ENCODE peak calls at places on chromosomes 1 and 21, in six cellular contexts. J is GM12891, C is GM12878, I is HepG2, W is K562, A is H1. Y is an unnamed sample.

GRCh38 chr21:44400791-44401385 is 47.5 kb downstream of the TRPM2 start:
- DNase-seq in J (no peak), C (no peak), I (no peak), W (no peak), A (no peak), Y (no peak)

GRCh38 chr1:78143152-78143551 is 97.4 kb downstream of the GIPC2 start:
- DNase-seq in J (peak), C (peak), I (no peak), W (no peak), A (no peak), Y (no peak)

GRCh38 chr1:207393610-207394009 is 60.5 kb upstream of the CR2 start:
- DNase-seq in J (no peak), C (no peak), I (no peak), W (no peak), A (no peak), Y (no peak)

GRCh38 chr21:44773291-44773932 is 28.2 kb downstream of the UBE2G2 start:
- DNase-seq in J (no peak), C (no peak), I (no peak), W (no peak), A (no peak), Y (no peak)

GRCh38 chr1:203038217-203038741 is 12.0 kb downstream of the PPFIA4 start:
- DNase-seq in J (peak), C (no peak), I (no peak), W (no peak), A (no peak), Y (no peak)

GRCh38 chr1:13901597-13901996 is 201.6 kb downstream of the PRDM2 start:
- DNase-seq in J (no peak), C (no peak), I (no peak), W (no peak), A (no peak), Y (no peak)

GRCh38 chr1:174021611-174022079 is 512 bp downstream of the RC3H1 start:
- DNase-seq in J (peak), C (no peak), I (peak), W (peak), A (no peak), Y (peak)

GRCh38 chr21:20996421-20997307 is 1.5 kb upstream of the NCAM2 start:
- DNase-seq in J (no peak), C (no peak), I (no peak), W (no peak), A (no peak), Y (no peak)

GRCh38 chr1:246567258-246568235 is 1.3 kb downstream of the CNST start:
- DNase-seq in J (no peak), C (no peak), I (peak), W (no peak), A (no peak), Y (no peak)

GRCh38 chr1:15424981-15425380 is 13.3 kb upstream of the CTRC start:
- DNase-seq in J (no peak), C (no peak), I (no peak), W (no peak), A (no peak), Y (no peak)

GRCh38 chr1:15423355-15424077 is 13.8 kb downstream of the EFHD2 start:
- DNase-seq in J (no peak), C (no peak), I (no peak), W (no peak), A (no peak), Y (no peak)

GRCh38 chr1:15422871-15423270 is 13.2 kb downstream of the EFHD2 start:
- DNase-seq in J (no peak), C (no peak), I (no peak), W (no peak), A (no peak), Y (no peak)

GRCh38 chr1:15425521-15425920 is 12.7 kb upstream of the CTRC start:
- DNase-seq in J (no peak), C (no peak), I (no peak), W (no peak), A (no peak), Y (no peak)

GRCh38 chr1:15424146-15424667 is 14.0 kb upstream of the CTRC start:
- DNase-seq in J (no peak), C (no peak), I (no peak), W (peak), A (no peak), Y (no peak)
- TF ChIP-seq POLR2A in J (no peak), C (no peak), I (no peak), W (no peak), A (no peak), Y (no peak)

GRCh38 chr1:84776639-84777038 is 86.4 kb upstream of the SSX2IP start:
- DNase-seq in J (no peak), C (no peak), I (no peak), W (no peak), A (no peak), Y (no peak)

GRCh38 chr1:84772428-84772943 is 82.2 kb upstream of the SSX2IP start:
- DNase-seq in J (peak), C (no peak), I (peak), W (peak), A (peak), Y (peak)

GRCh38 chr1:84773195-84773594 is 82.9 kb upstream of the SSX2IP start:
- DNase-seq in J (no peak), C (no peak), I (no peak), W (no peak), A (no peak), Y (no peak)

GRCh38 chr1:84773933-84774497 is 83.8 kb upstream of the SSX2IP start:
- DNase-seq in J (no peak), C (no peak), I (no peak), W (no peak), A (no peak), Y (no peak)

GRCh38 chr1:84774674-84775548 is 84.7 kb upstream of the SSX2IP start:
- DNase-seq in J (no peak), C (no peak), I (no peak), W (no peak), A (no peak), Y (no peak)
- TF ChIP-seq TAF1 in J (no peak), C (no peak), I (no peak), W (no peak), A (no peak), Y (no peak)

DNA sequence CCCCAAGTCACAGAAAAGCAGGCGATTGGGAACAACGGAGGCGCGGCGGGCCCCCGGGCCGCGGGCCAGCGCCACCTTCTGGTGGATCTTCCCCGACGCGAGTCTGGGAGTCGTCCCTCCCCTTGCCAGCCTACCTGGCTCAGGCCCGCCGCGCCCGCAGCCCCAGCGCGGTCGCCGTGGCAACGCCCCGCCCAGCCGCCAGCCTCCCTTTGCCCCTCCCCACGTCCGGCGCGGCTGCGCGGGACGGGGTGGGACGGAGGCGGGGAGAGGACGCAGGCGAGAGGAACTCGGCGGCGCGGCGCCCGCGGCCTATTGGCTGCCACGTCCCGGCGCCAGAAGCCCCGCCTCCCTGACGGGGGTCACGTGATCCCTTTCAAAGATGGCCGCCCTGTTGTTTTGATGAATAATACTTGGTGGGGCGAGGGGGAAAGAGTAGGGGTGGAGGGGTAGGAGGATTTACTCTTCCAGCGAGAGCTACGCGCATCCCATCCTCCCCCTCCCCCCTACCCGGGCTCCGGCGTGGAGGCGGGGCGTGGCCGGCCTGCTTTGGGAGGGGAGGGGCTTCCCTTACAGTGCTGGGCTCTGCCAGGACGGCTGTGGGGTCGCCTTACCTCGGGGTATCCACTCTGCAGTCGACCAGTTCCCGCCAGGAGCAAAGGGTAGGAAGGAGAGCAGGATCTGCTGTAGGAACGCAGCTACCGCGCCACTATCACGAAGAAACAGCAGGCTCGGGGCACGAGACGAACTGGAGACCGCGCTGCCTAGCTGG is at the start of gene UBE4B:
- DNase-seq in J (peak), C (peak), I (peak), W (peak), A (peak), Y (peak)
- TF ChIP-seq POLR2A in J (no peak), C (peak), I (peak), W (peak), A (peak), Y (no peak)

GRCh38 chr1:106721779-106722178 is 334.7 kb upstream of the PRMT6 start:
- DNase-seq in J (no peak), C (no peak), I (no peak), W (no peak), A (no peak), Y (no peak)
- TF ChIP-seq TAF1 in J (no peak), C (no peak), I (no peak), W (no peak), A (no peak), Y (no peak)

GRCh38 chr1:19799233-19799876 is 361 bp downstream of the TMCO4 start:
- DNase-seq in J (peak), C (no peak), I (peak), W (peak), A (no peak), Y (no peak)
- TF ChIP-seq POLR2A in J (no peak), C (peak), I (peak), W (no peak), A (no peak), Y (peak)

DNA sequence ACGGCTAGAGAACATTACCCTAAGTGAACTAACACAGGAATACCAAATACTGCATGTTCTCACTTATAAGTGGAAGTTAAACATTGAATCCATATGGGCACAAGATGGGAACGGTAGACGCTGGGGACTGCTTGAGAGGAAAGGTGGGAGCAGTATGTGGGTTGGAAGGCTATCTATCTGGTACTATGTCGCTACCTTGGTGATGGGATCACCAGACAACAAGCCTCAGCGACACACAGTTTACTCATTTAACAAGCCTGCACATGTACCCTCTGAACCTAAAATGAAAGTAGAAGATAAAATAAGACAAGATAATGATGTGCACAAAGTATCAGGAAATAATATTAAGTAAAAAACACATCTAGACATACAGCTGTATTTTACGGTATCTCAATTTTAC is 819 bp downstream of the PYHIN1 start:
- DNase-seq in J (no peak), C (no peak), I (no peak), W (no peak), A (no peak), Y (no peak)
- TF ChIP-seq TAF1 in J (no peak), C (no peak), I (no peak), W (no peak), A (no peak), Y (no peak)

DNA sequence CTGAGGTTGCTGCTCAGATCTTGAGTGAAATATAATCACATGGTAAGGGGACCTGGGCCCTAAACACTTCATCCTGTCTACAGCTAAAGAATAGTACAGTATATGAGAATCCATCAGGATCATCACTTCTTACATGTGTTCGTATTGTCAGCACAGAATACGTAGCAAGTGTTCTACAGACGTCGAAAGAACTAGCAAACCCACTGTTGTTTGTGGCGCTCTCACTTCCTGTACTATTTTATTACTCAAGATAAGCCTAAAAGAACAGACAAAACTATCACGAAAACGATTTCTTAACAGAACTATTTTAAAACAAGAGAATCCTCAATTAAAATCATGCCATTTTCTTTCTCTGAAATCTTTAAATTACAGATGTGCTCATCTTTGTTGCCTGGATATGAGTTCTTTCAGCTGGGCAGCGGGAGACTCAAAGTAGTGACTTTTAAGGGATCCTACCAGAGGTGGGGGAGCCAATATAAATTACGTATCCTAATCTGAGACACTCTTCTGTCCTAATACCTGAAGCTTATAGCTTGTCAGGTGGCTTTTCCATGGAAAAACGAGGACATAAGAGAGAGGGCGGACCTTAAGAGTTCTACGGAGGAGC is 724 bp downstream of the ST7L start:
- DNase-seq in J (no peak), C (no peak), I (no peak), W (no peak), A (no peak), Y (no peak)
- TF ChIP-seq POLR2A in J (no peak), C (no peak), I (no peak), W (no peak), A (peak), Y (no peak)

DNA sequence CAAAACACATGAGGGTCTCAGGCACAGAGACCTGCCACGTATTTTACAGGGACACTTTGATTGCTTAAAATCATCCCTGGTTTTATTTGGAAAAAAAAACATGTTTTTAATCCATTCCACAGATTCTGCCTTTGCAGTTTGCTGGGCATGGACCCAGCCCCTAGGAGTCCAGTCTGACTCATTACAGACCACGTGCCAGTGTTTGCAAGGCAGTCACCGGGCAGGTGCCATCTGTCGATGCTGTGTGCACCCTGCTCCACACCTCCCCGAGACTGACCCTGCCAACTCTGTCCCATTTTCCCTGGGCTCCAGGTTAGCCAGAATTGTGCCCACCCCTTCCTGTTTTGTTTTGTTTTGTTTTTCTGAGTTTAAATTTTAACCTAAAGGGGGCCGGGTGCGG is 148.4 kb upstream of the TMEM51 start:
- DNase-seq in J (no peak), C (no peak), I (no peak), W (no peak), A (no peak), Y (no peak)
- TF ChIP-seq TAF1 in J (no peak), C (no peak), I (no peak), W (no peak), A (no peak), Y (no peak)

GRCh38 chr1:150272379-150272840 is at the start of gene C1orf54:
- DNase-seq in J (no peak), C (no peak), I (no peak), W (no peak), A (no peak), Y (no peak)

GRCh38 chr1:150273310-150273709 is 720 bp downstream of the C1orf54 start:
- DNase-seq in J (no peak), C (no peak), I (no peak), W (no peak), A (no peak), Y (no peak)

GRCh38 chr1:150268342-150268705 is 492 bp downstream of the APH1A start:
- DNase-seq in J (peak), C (no peak), I (no peak), W (peak), A (no peak), Y (peak)

GRCh38 chr1:150267896-150268295 is 920 bp downstream of the APH1A start:
- DNase-seq in J (no peak), C (no peak), I (no peak), W (no peak), A (no peak), Y (no peak)

GRCh38 chr1:150268706-150269403 is at the start of gene APH1A:
- DNase-seq in J (peak), C (peak), I (peak), W (peak), A (peak), Y (peak)
- TF ChIP-seq POLR2A in J (no peak), C (peak), I (peak), W (peak), A (no peak), Y (peak)

GRCh38 chr1:223016890-223017289 is 126.2 kb downstream of the TLR5 start:
- DNase-seq in J (no peak), C (no peak), I (no peak), W (no peak), A (no peak), Y (no peak)
- TF ChIP-seq TAF1 in J (no peak), C (no peak), I (no peak), W (no peak), A (no peak), Y (no peak)